ENCODE peak calls at places on chromosomes 2 and 18, in eight cellular contexts. E is transverse colon, P is spleen, U is prostate gland, J is GM23338, F is sigmoid colon, D is K562, K is suprapubic skin. A is an unnamed sample.
A peak's percentile ranks its signal among the peaks of the same experiment; 100 is the strongest.

GRCh38 chr2:15973446-15974202 is 33.3 kb downstream of the MYCN start:
- DNase-seq in E (no peak), P (no peak), U (no peak), J (no peak), F (no peak), D (no peak), K (no peak), A (no peak)

GRCh38 chr2:135072125-135072997 is 20.3 kb downstream of the RAB3GAP1 start:
- DNase-seq in E (no peak), P (no peak), U (no peak), J (peak; percentile 41), F (no peak), D (no peak), K (no peak), A (no peak)

GRCh38 chr2:77566582-77566981 is 44.4 kb upstream of the LRRTM4 start:
- DNase-seq in E (no peak), P (no peak), U (no peak), J (no peak), F (no peak), D (no peak), K (no peak), A (no peak)

GRCh38 chr2:205975082-205975949 is 110.7 kb downstream of the INO80D start:
- DNase-seq in E (peak; percentile 65), P (no peak), U (peak; percentile 15), J (no peak), F (no peak), D (no peak), K (no peak), A (no peak)

GRCh38 chr18:48336332-48336731 is 72.9 kb downstream of the ZBTB7C start:
- DNase-seq in E (no peak), P (no peak), U (no peak), J (no peak), F (no peak), D (no peak), K (no peak), A (no peak)

GRCh38 chr2:48358982-48359381 is 171.0 kb upstream of the STON1 start:
- DNase-seq in E (no peak), P (no peak), U (no peak), J (no peak), F (no peak), D (no peak), K (no peak), A (no peak)

GRCh38 chr2:191299009-191299408 is 53.8 kb downstream of the MYO1B start:
- DNase-seq in E (no peak), P (no peak), U (no peak), J (no peak), F (no peak), D (no peak), K (no peak), A (no peak)

GRCh38 chr2:219418570-219419189 is 503 bp downstream of the DES start:
- DNase-seq in E (no peak), P (no peak), U (no peak), J (peak; percentile 83), F (no peak), D (no peak), K (no peak), A (no peak)

GRCh38 chr2:10396464-10396863 is 51.7 kb downstream of the ODC1 start:
- DNase-seq in E (no peak), P (no peak), U (no peak), J (no peak), F (no peak), D (no peak), K (no peak), A (no peak)

GRCh38 chr18:9612215-9612830 is 2.0 kb downstream of the PPP4R1 start:
- DNase-seq in E (peak; percentile 35), P (no peak), U (peak; percentile 49), J (peak; percentile 37), F (no peak), D (no peak), K (no peak), A (peak; percentile 41)

GRCh38 chr18:32576296-32576916 is 105.7 kb upstream of the GAREM1 start:
- DNase-seq in E (no peak), P (no peak), U (no peak), J (peak; percentile 65), F (no peak), D (no peak), K (no peak), A (no peak)

GRCh38 chr18:37334494-37335125 is 231.0 kb downstream of the CELF4 start:
- DNase-seq in E (no peak), P (no peak), U (no peak), J (no peak), F (no peak), D (no peak), K (no peak), A (no peak)

GRCh38 chr2:236061497-236061896 is 106.7 kb downstream of the GBX2 start:
- DNase-seq in E (no peak), P (no peak), U (no peak), J (peak; percentile 53), F (no peak), D (no peak), K (no peak), A (no peak)

GRCh38 chr2:241645915-241646250 is 8.4 kb downstream of the ATG4B start:
- DNase-seq in E (no peak), P (no peak), U (no peak), J (no peak), F (no peak), D (no peak), K (no peak), A (no peak)

GRCh38 chr2:237631029-237631785 is 3.8 kb downstream of the LRRFIP1 start:
- DNase-seq in E (no peak), P (no peak), U (no peak), J (no peak), F (no peak), D (no peak), K (no peak), A (no peak)

GRCh38 chr2:74095629-74096028 is 52.1 kb downstream of the BOLA3 start:
- DNase-seq in E (no peak), P (no peak), U (peak; percentile 26), J (no peak), F (no peak), D (no peak), K (no peak), A (no peak)

GRCh38 chr18:63881851-63882250 is 5.7 kb upstream of the SERPINB2 start:
- DNase-seq in E (no peak), P (no peak), U (no peak), J (no peak), F (no peak), D (no peak), K (no peak), A (no peak)

GRCh38 chr18:28576941-28577340 is 400.0 kb upstream of the CDH2 start:
- DNase-seq in E (no peak), P (no peak), U (no peak), J (no peak), F (no peak), D (no peak), K (no peak), A (no peak)

GRCh38 chr18:13653746-13654455 is 72.5 kb downstream of the FAM210A start:
- DNase-seq in E (no peak), P (no peak), U (no peak), J (peak; percentile 30), F (no peak), D (no peak), K (no peak), A (no peak)

GRCh38 chr18:49566985-49567384 is 5.1 kb downstream of the LIPG start:
- DNase-seq in E (no peak), P (no peak), U (no peak), J (no peak), F (no peak), D (no peak), K (no peak), A (no peak)

GRCh38 chr2:112692496-112692911 is 28.3 kb upstream of the NT5DC4 start:
- DNase-seq in E (peak; percentile 80), P (no peak), U (peak; percentile 52), J (peak; percentile 49), F (no peak), D (peak; percentile 87), K (peak; percentile 76), A (peak; percentile 88)
- TF ChIP-seq POLR2AphosphoS5 in E (no peak), P (peak; percentile 9), U (peak; percentile 28), J (no peak), F (no peak), D (no peak), K (no peak), A (no peak)

GRCh38 chr2:117359266-117359970 is 455.1 kb upstream of the DDX18 start:
- DNase-seq in E (no peak), P (no peak), U (no peak), J (peak; percentile 6), F (no peak), D (no peak), K (no peak), A (no peak)
- TF ChIP-seq POLR2AphosphoS5 in E (no peak), P (no peak), U (no peak), J (no peak), F (no peak), D (no peak), K (no peak), A (no peak)

GRCh38 chr2:18369750-18370149 is 190.7 kb downstream of the RDH14 start:
- DNase-seq in E (no peak), P (no peak), U (no peak), J (no peak), F (no peak), D (no peak), K (no peak), A (no peak)

GRCh38 chr2:18365346-18365745 is 195.1 kb downstream of the RDH14 start:
- DNase-seq in E (no peak), P (no peak), U (no peak), J (no peak), F (no peak), D (no peak), K (no peak), A (no peak)

GRCh38 chr2:18373081-18373480 is 187.4 kb downstream of the RDH14 start:
- DNase-seq in E (no peak), P (no peak), U (no peak), J (no peak), F (no peak), D (no peak), K (no peak), A (no peak)

GRCh38 chr2:18363348-18363747 is 197.1 kb downstream of the RDH14 start:
- DNase-seq in E (no peak), P (no peak), U (no peak), J (no peak), F (no peak), D (no peak), K (no peak), A (no peak)

GRCh38 chr2:18368008-18368407 is 192.4 kb downstream of the RDH14 start:
- DNase-seq in E (no peak), P (no peak), U (no peak), J (no peak), F (no peak), D (no peak), K (no peak), A (no peak)
- TF ChIP-seq POLR2AphosphoS5 in E (no peak), P (no peak), U (no peak), J (no peak), F (no peak), D (no peak), K (no peak), A (no peak)

DNA sequence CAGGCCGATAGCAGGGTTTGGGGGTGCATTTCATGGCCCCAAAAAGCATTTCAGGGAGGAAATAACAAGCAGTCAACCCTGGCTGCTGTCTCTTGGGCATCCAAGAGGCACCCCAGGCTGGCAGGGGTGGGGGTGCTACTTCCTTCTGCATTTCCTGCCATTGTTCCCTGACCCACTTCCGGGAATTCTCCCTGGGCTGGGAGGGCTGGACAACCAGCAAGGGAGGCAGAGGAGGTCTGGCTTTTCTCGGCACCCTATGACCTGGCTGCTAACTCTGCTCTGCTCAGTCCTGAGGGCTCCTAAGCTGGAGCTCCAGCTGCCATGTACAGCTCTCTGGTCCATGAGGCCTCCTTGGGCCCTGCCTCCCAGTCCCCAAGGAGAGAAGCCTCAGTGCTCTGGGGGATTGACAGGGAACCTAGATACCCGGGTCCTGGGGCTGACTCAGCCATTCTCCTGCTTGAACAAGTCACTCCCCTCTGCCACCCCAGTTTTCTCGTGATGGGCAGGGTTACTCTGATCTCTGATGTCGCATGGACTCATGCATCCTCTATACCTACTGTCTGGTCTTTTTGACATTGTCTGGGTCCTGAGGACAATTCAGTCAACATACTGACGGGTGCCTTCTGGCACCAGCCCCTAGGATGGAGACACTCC is 47.2 kb downstream of the DYSF start:
- DNase-seq in E (no peak), P (no peak), U (no peak), J (peak; percentile 19), F (peak; percentile 56), D (no peak), K (no peak), A (no peak)
- TF ChIP-seq POLR2AphosphoS5 in E (no peak), P (peak; percentile 33), U (no peak), J (no peak), F (no peak), D (no peak), K (no peak), A (no peak)